ENCODE peak calls at places on chromosomes 5 and 9, in six cellular contexts. One of them, this sample, is unnamed.

GRCh38 chr9:113742878-113743277 is 133.2 kb upstream of the ZNF618 start:
- DNase-seq in T-helper 1 cell: no peak
- DNase-seq in iris pigment epithelial cell: no peak
- DNase-seq in psoas muscle: no peak
- DNase-seq in HFF-Myc: no peak
- DNase-seq in renal cortical epithelial cell: no peak
- DNase-seq in this sample: no peak

GRCh38 chr9:136544549-136545064 is 1.2 kb downstream of the NOTCH1 start:
- DNase-seq in T-helper 1 cell: no peak
- DNase-seq in iris pigment epithelial cell: peak
- DNase-seq in psoas muscle: peak
- DNase-seq in HFF-Myc: no peak
- DNase-seq in renal cortical epithelial cell: no peak
- DNase-seq in this sample: no peak

GRCh38 chr5:150298701-150299451 is 3.8 kb downstream of the ARSI start:
- DNase-seq in T-helper 1 cell: no peak
- DNase-seq in iris pigment epithelial cell: peak
- DNase-seq in psoas muscle: no peak
- DNase-seq in HFF-Myc: peak
- DNase-seq in renal cortical epithelial cell: peak
- DNase-seq in this sample: peak

GRCh38 chr9:106228861-106229260 is 534.5 kb downstream of the TMEM38B start:
- DNase-seq in T-helper 1 cell: no peak
- DNase-seq in iris pigment epithelial cell: no peak
- DNase-seq in psoas muscle: peak
- DNase-seq in HFF-Myc: no peak
- DNase-seq in renal cortical epithelial cell: no peak
- DNase-seq in this sample: no peak

GRCh38 chr5:150017606-150018005 is 17.1 kb downstream of the HMGXB3 start:
- DNase-seq in T-helper 1 cell: no peak
- DNase-seq in iris pigment epithelial cell: peak
- DNase-seq in psoas muscle: no peak
- DNase-seq in HFF-Myc: no peak
- DNase-seq in renal cortical epithelial cell: no peak
- DNase-seq in this sample: no peak

GRCh38 chr5:97838214-97838613 is 655.2 kb upstream of the RIOK2 start:
- DNase-seq in T-helper 1 cell: no peak
- DNase-seq in iris pigment epithelial cell: peak
- DNase-seq in psoas muscle: no peak
- DNase-seq in HFF-Myc: peak
- DNase-seq in renal cortical epithelial cell: peak
- DNase-seq in this sample: peak

GRCh38 chr9:3922846-3923245 is 377.0 kb downstream of the GLIS3 start:
- DNase-seq in T-helper 1 cell: no peak
- DNase-seq in iris pigment epithelial cell: no peak
- DNase-seq in psoas muscle: no peak
- DNase-seq in HFF-Myc: no peak
- DNase-seq in renal cortical epithelial cell: no peak
- DNase-seq in this sample: no peak

GRCh38 chr9:115146581-115147021 is 28.6 kb upstream of the TNC start:
- DNase-seq in T-helper 1 cell: no peak
- DNase-seq in iris pigment epithelial cell: peak
- DNase-seq in psoas muscle: no peak
- DNase-seq in HFF-Myc: no peak
- DNase-seq in renal cortical epithelial cell: peak
- DNase-seq in this sample: no peak

GRCh38 chr9:69946800-69947437 is 96.7 kb upstream of the MAMDC2 start:
- DNase-seq in T-helper 1 cell: no peak
- DNase-seq in iris pigment epithelial cell: peak
- DNase-seq in psoas muscle: no peak
- DNase-seq in HFF-Myc: peak
- DNase-seq in renal cortical epithelial cell: peak
- DNase-seq in this sample: peak

GRCh38 chr5:68330564-68330963 is 115.0 kb downstream of the PIK3R1 start:
- DNase-seq in T-helper 1 cell: no peak
- DNase-seq in iris pigment epithelial cell: peak
- DNase-seq in psoas muscle: no peak
- DNase-seq in HFF-Myc: no peak
- DNase-seq in renal cortical epithelial cell: no peak
- DNase-seq in this sample: no peak

GRCh38 chr5:80655231-80655784 is 525 bp upstream of the DHFR start:
- DNase-seq in T-helper 1 cell: no peak
- DNase-seq in iris pigment epithelial cell: peak
- DNase-seq in psoas muscle: no peak
- DNase-seq in HFF-Myc: no peak
- DNase-seq in renal cortical epithelial cell: no peak
- DNase-seq in this sample: no peak

GRCh38 chr9:88711719-88712118 is 176.7 kb downstream of the NXNL2 start:
- DNase-seq in T-helper 1 cell: no peak
- DNase-seq in iris pigment epithelial cell: no peak
- DNase-seq in psoas muscle: no peak
- DNase-seq in HFF-Myc: no peak
- DNase-seq in renal cortical epithelial cell: no peak
- DNase-seq in this sample: no peak

GRCh38 chr9:131530930-131531832 is at the start of gene UCK1:
- DNase-seq in T-helper 1 cell: peak
- DNase-seq in iris pigment epithelial cell: peak
- DNase-seq in psoas muscle: peak
- DNase-seq in HFF-Myc: peak
- DNase-seq in renal cortical epithelial cell: peak
- DNase-seq in this sample: peak

GRCh38 chr5:123538670-123539459 is 26.9 kb downstream of the CSNK1G3 start:
- DNase-seq in T-helper 1 cell: no peak
- DNase-seq in iris pigment epithelial cell: peak
- DNase-seq in psoas muscle: no peak
- DNase-seq in HFF-Myc: no peak
- DNase-seq in renal cortical epithelial cell: no peak
- DNase-seq in this sample: peak

GRCh38 chr5:39267185-39267584 is 47.8 kb upstream of the FYB1 start:
- DNase-seq in T-helper 1 cell: no peak
- DNase-seq in iris pigment epithelial cell: no peak
- DNase-seq in psoas muscle: no peak
- DNase-seq in HFF-Myc: no peak
- DNase-seq in renal cortical epithelial cell: no peak
- DNase-seq in this sample: no peak

GRCh38 chr9:135363556-135363955 is 116.0 kb upstream of the PPP1R26 start:
- DNase-seq in T-helper 1 cell: no peak
- DNase-seq in iris pigment epithelial cell: no peak
- DNase-seq in psoas muscle: no peak
- DNase-seq in HFF-Myc: no peak
- DNase-seq in renal cortical epithelial cell: no peak
- DNase-seq in this sample: no peak

GRCh38 chr5:176578391-176578808 is 29.3 kb downstream of the CDHR2 start:
- DNase-seq in T-helper 1 cell: no peak
- DNase-seq in iris pigment epithelial cell: peak
- DNase-seq in psoas muscle: no peak
- DNase-seq in HFF-Myc: no peak
- DNase-seq in renal cortical epithelial cell: peak
- DNase-seq in this sample: peak

GRCh38 chr5:112742424-112742823 is 4.7 kb downstream of the APC start:
- DNase-seq in T-helper 1 cell: no peak
- DNase-seq in iris pigment epithelial cell: no peak
- DNase-seq in psoas muscle: no peak
- DNase-seq in HFF-Myc: no peak
- DNase-seq in renal cortical epithelial cell: peak
- DNase-seq in this sample: no peak

GRCh38 chr9:79129865-79130480 is 441.8 kb upstream of the TLE4 start:
- DNase-seq in T-helper 1 cell: no peak
- DNase-seq in iris pigment epithelial cell: peak
- DNase-seq in psoas muscle: peak
- DNase-seq in HFF-Myc: no peak
- DNase-seq in renal cortical epithelial cell: peak
- DNase-seq in this sample: no peak

GRCh38 chr5:10563132-10563939 is 534 bp upstream of the ANKRD33B start:
- DNase-seq in T-helper 1 cell: peak
- DNase-seq in iris pigment epithelial cell: peak
- DNase-seq in psoas muscle: peak
- DNase-seq in HFF-Myc: no peak
- DNase-seq in renal cortical epithelial cell: no peak
- DNase-seq in this sample: no peak

GRCh38 chr5:1703352-1704050 is 96.1 kb downstream of the MRPL36 start:
- DNase-seq in T-helper 1 cell: no peak
- DNase-seq in iris pigment epithelial cell: no peak
- DNase-seq in psoas muscle: no peak
- DNase-seq in HFF-Myc: no peak
- DNase-seq in renal cortical epithelial cell: no peak
- DNase-seq in this sample: no peak

GRCh38 chr5:157390179-157390923 is 69.7 kb upstream of the NIPAL4 start:
- DNase-seq in T-helper 1 cell: peak
- DNase-seq in iris pigment epithelial cell: peak
- DNase-seq in psoas muscle: no peak
- DNase-seq in HFF-Myc: peak
- DNase-seq in renal cortical epithelial cell: peak
- DNase-seq in this sample: peak

GRCh38 chr5:40401281-40401680 is 278.4 kb upstream of the PTGER4 start:
- DNase-seq in T-helper 1 cell: no peak
- DNase-seq in iris pigment epithelial cell: peak
- DNase-seq in psoas muscle: no peak
- DNase-seq in HFF-Myc: no peak
- DNase-seq in renal cortical epithelial cell: peak
- DNase-seq in this sample: no peak

GRCh38 chr5:176144508-176144907 is 93.7 kb upstream of the SIMC1 start:
- DNase-seq in T-helper 1 cell: no peak
- DNase-seq in iris pigment epithelial cell: no peak
- DNase-seq in psoas muscle: no peak
- DNase-seq in HFF-Myc: no peak
- DNase-seq in renal cortical epithelial cell: no peak
- DNase-seq in this sample: no peak

GRCh38 chr5:41598011-41598410 is 87.6 kb upstream of the PLCXD3 start:
- DNase-seq in T-helper 1 cell: no peak
- DNase-seq in iris pigment epithelial cell: peak
- DNase-seq in psoas muscle: no peak
- DNase-seq in HFF-Myc: no peak
- DNase-seq in renal cortical epithelial cell: no peak
- DNase-seq in this sample: no peak

GRCh38 chr5:27315541-27316282 is 277.3 kb upstream of the CDH9 start:
- DNase-seq in T-helper 1 cell: no peak
- DNase-seq in iris pigment epithelial cell: peak
- DNase-seq in psoas muscle: no peak
- DNase-seq in HFF-Myc: peak
- DNase-seq in renal cortical epithelial cell: peak
- DNase-seq in this sample: peak

GRCh38 chr5:180178516-180179398 is 30.3 kb downstream of the RASGEF1C start:
- DNase-seq in T-helper 1 cell: no peak
- DNase-seq in iris pigment epithelial cell: no peak
- DNase-seq in psoas muscle: no peak
- DNase-seq in HFF-Myc: no peak
- DNase-seq in renal cortical epithelial cell: no peak
- DNase-seq in this sample: no peak

This sample was measured in retinal pigment epithelial cell.